ENCODE peak calls at places on chromosome 17, in eight cellular contexts. I, O, C, R, K, Y, T and X are unnamed samples.

GRCh38 chr17:73170921-73171320 is 6.1 kb downstream of the SSTR2 start:
- DNase-seq in I (no peak), O (no peak), C (no peak), R (no peak), K (no peak), Y (no peak), T (no peak), X (no peak)

GRCh38 chr17:61285483-61286320 is 113.9 kb upstream of the TBX2 start:
- DNase-seq in I (peak; percentile 30), O (peak; percentile 52), C (peak; percentile 77), R (no peak), K (no peak), Y (peak; percentile 75), T (no peak), X (peak; percentile 56)

GRCh38 chr17:53627511-53627910 is 195.2 kb upstream of the KIF2B start:
- DNase-seq in I (no peak), O (no peak), C (peak; percentile 57), R (no peak), K (no peak), Y (peak; percentile 31), T (no peak), X (peak; percentile 43)

GRCh38 chr17:76314392-76315227 is 6.5 kb upstream of the QRICH2 start:
- DNase-seq in I (no peak), O (no peak), C (peak; percentile 40), R (no peak), K (no peak), Y (no peak), T (no peak), X (no peak)

GRCh38 chr17:82449136-82449882 is 1.2 kb downstream of the CYBC1 start:
- DNase-seq in I (no peak), O (peak; percentile 71), C (no peak), R (no peak), K (no peak), Y (no peak), T (peak; percentile 47), X (no peak)

GRCh38 chr17:28983286-28984240 is 22.3 kb downstream of the SEZ6 start:
- DNase-seq in I (no peak), O (no peak), C (peak; percentile 35), R (no peak), K (peak; percentile 95), Y (no peak), T (peak; percentile 86), X (no peak)

GRCh38 chr17:17545031-17545820 is 46.3 kb downstream of the PEMT start:
- DNase-seq in I (no peak), O (no peak), C (peak; percentile 58), R (peak; percentile 47), K (no peak), Y (no peak), T (no peak), X (no peak)

GRCh38 chr17:57455063-57455914 is 199.0 kb downstream of the MSI2 start:
- DNase-seq in I (no peak), O (no peak), C (no peak), R (no peak), K (peak; percentile 90), Y (no peak), T (no peak), X (no peak)